ENCODE peak calls at places on chromosomes 4 and X, in seven cellular contexts. E is H9; U is activated CD8-positive, alpha-beta T cell treated with anti-CD3 and anti-CD28 coated beads for 36 hours; W is GM20000; P is left lung; J is AG04450; R is body of pancreas. B is an unnamed sample.

GRCh38 chr4:40737882-40738281 is 11.9 kb upstream of the NSUN7 start:
- DNase-seq in E (no peak), U (no peak), W (no peak), P (no peak), J (no peak), R (no peak), B (no peak)

GRCh38 chrX:105463483-105463882 is 243.0 kb upstream of the TEX13A start:
- DNase-seq in E (no peak), U (no peak), W (no peak), P (no peak), J (no peak), R (no peak), B (no peak)

GRCh38 chr4:43816107-43816506 is 632.5 kb downstream of the KCTD8 start:
- DNase-seq in E (no peak), U (no peak), W (no peak), P (no peak), J (no peak), R (no peak), B (no peak)

GRCh38 chr4:165684177-165684870 is 188.7 kb upstream of the TLL1 start:
- DNase-seq in E (no peak), U (no peak), W (no peak), P (no peak), J (no peak), R (no peak), B (no peak)

GRCh38 chrX:15653961-15654360 is 10.6 kb downstream of the CLTRN start:
- DNase-seq in E (no peak), U (no peak), W (no peak), P (no peak), J (no peak), R (no peak), B (no peak)

GRCh38 chrX:2384486-2384885 is 116.3 kb downstream of the DHRSX start:
- DNase-seq in E (no peak), U (no peak), W (no peak), P (no peak), J (no peak), R (no peak), B (no peak)

GRCh38 chrX:135416546-135416945 is 5.2 kb upstream of the SMIM10L2A start:
- DNase-seq in E (no peak), U (no peak), W (no peak), P (no peak), J (no peak), R (no peak), B (no peak)

GRCh38 chr4:119841361-119841760 is 212.8 kb upstream of the PDE5A start:
- DNase-seq in E (no peak), U (no peak), W (no peak), P (no peak), J (no peak), R (no peak), B (no peak)

GRCh38 chr4:3708103-3708510 is 58.1 kb upstream of the ADRA2C start:
- DNase-seq in E (no peak), U (no peak), W (no peak), P (peak), J (no peak), R (peak), B (no peak)

GRCh38 chrX:97200454-97200853 is 316.7 kb downstream of the RPA4 start:
- DNase-seq in E (peak), U (no peak), W (no peak), P (no peak), J (no peak), R (no peak), B (no peak)

GRCh38 chr4:183532823-183533222 is 28.0 kb downstream of the ING2 start:
- DNase-seq in E (no peak), U (no peak), W (no peak), P (no peak), J (peak), R (no peak), B (no peak)

GRCh38 chrX:110036162-110037033 is 33.5 kb downstream of the TMEM164 start:
- DNase-seq in E (no peak), U (no peak), W (no peak), P (no peak), J (no peak), R (no peak), B (no peak)

GRCh38 chr4:88522702-88523324 is 763 bp downstream of the PYURF start:
- DNase-seq in E (no peak), U (peak), W (peak), P (no peak), J (no peak), R (peak), B (no peak)

GRCh38 chr4:98710831-98711230 is 52.4 kb upstream of the TSPAN5 start:
- DNase-seq in E (no peak), U (no peak), W (no peak), P (no peak), J (no peak), R (no peak), B (no peak)

GRCh38 chr4:150280081-150280950 is 202.1 kb downstream of the DCLK2 start:
- DNase-seq in E (no peak), U (no peak), W (no peak), P (no peak), J (peak), R (no peak), B (no peak)

GRCh38 chr4:45120163-45120562 is 393.8 kb upstream of the GNPDA2 start:
- DNase-seq in E (no peak), U (no peak), W (peak), P (no peak), J (no peak), R (peak), B (no peak)

GRCh38 chr4:169986369-169986768 is 39.8 kb downstream of the MFAP3L start:
- DNase-seq in E (no peak), U (no peak), W (no peak), P (no peak), J (no peak), R (no peak), B (no peak)

GRCh38 chrX:133961046-133961445 is 24.3 kb downstream of the GPC3 start:
- DNase-seq in E (no peak), U (no peak), W (no peak), P (no peak), J (no peak), R (no peak), B (no peak)

GRCh38 chrX:69161786-69162349 is 3.4 kb downstream of the PJA1 start:
- DNase-seq in E (no peak), U (no peak), W (no peak), P (no peak), J (no peak), R (no peak), B (peak)

GRCh38 chr4:148015058-148015457 is 283.2 kb downstream of the ARHGAP10 start:
- DNase-seq in E (no peak), U (no peak), W (no peak), P (no peak), J (no peak), R (peak), B (no peak)

GRCh38 chr4:13461511-13461910 is 22.6 kb downstream of the RAB28 start:
- DNase-seq in E (no peak), U (no peak), W (no peak), P (no peak), J (no peak), R (no peak), B (no peak)

GRCh38 chr4:134243742-134244713 is 42.4 kb upstream of the PABPC4L start:
- DNase-seq in E (peak), U (no peak), W (no peak), P (no peak), J (no peak), R (no peak), B (no peak)

GRCh38 chr4:25171451-25171850 is 11.2 kb upstream of the SEPSECS start:
- DNase-seq in E (no peak), U (no peak), W (no peak), P (no peak), J (no peak), R (no peak), B (no peak)

GRCh38 chr4:25174674-25175073 is 14.4 kb upstream of the SEPSECS start:
- DNase-seq in E (no peak), U (no peak), W (no peak), P (no peak), J (no peak), R (no peak), B (no peak)

GRCh38 chr4:25165916-25166315 is 5.7 kb upstream of the SEPSECS start:
- DNase-seq in E (no peak), U (no peak), W (no peak), P (no peak), J (no peak), R (no peak), B (no peak)

GRCh38 chr4:25172964-25173917 is 13.0 kb upstream of the SEPSECS start:
- DNase-seq in E (no peak), U (no peak), W (peak), P (no peak), J (peak), R (peak), B (no peak)

DNA sequence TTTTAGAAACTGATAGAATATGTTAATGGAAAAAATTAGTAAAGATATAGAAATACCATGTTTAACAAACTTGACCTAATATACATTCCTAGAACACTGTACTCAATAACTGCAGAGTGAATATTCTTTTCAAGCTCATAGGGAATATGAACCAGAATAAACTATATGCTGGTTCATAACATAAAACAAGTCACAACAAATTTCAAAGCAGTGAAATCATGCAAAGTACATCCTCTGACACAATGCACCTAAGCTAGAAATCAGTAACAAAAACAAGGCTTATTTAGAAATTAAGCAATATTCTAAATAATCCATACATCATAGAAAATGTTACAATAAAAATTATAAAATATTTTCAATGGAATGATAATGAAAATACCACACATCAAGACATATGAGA is 9.2 kb upstream of the SEPSECS start:
- DNase-seq in E (no peak), U (no peak), W (no peak), P (no peak), J (no peak), R (no peak), B (no peak)
- TF ChIP-seq CTCF in E (no peak), U (no peak), W (no peak), P (no peak), J (no peak), R (no peak), B (no peak)

GRCh38 chr4:67700119-67700873 is 659 bp downstream of the UBA6 start:
- DNase-seq in E (no peak), U (no peak), W (peak), P (no peak), J (no peak), R (no peak), B (no peak)

GRCh38 chr4:67702166-67702565 is 1.2 kb upstream of the UBA6 start:
- DNase-seq in E (no peak), U (no peak), W (no peak), P (no peak), J (no peak), R (no peak), B (no peak)

GRCh38 chr4:67699603-67700002 is 1.4 kb downstream of the UBA6 start:
- DNase-seq in E (no peak), U (no peak), W (no peak), P (no peak), J (no peak), R (no peak), B (no peak)

GRCh38 chr4:67697860-67698655 is 2.9 kb downstream of the UBA6 start:
- DNase-seq in E (no peak), U (no peak), W (no peak), P (no peak), J (no peak), R (no peak), B (no peak)

DNA sequence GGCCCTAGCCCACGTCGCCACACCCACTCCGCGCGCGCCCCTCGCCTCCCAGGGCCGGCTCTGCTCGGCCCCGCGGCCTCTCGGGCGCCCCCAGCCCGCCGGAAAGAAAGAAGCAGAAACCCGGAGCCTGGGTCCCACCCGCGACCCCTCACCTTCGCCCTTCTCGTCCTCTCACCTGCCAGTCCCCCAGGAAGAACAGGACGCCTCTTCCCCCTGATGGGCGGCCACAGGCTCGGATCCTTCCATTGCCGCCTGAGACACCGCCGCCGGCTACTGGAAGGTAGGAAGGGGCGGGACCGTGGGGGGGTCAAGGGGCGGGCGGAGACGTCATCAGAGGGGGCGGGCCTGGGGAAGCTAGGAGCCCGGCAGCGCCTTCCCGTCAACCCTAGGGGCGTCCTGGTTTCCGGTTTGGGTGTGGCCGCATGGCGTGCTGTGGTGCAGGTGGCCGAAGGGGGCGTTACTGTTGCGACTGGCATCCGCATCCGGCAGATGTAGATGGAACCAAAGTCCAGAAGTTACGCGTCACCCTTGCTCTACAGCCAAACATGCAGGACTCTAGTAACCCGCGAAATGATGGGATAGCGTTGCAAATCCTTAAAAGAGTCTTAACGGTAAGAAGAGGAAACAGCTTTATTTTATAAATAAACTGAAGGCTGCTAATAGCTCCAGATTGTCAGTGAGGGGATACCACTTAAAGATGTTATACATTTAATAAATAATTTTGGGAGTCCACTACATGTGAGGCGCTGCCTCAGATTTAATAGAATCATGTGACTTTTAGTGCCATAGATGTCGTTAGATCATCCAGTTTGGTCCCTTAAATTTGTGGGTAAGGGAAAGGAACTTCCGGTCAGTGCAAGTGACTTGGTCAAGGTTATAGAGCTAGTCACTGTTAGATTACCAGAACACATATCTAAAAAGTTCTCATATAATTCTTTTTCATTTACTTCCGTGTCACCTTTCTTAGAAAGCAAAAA is at the start of gene UBA6:
- DNase-seq in E (peak), U (peak), W (peak), P (peak), J (peak), R (peak), B (peak)
- TF ChIP-seq CTCF in E (peak), U (peak), W (peak), P (peak), J (peak), R (peak), B (peak)

GRCh38 chr4:38760915-38761314 is 21.9 kb downstream of the TLR10 start:
- DNase-seq in E (no peak), U (no peak), W (no peak), P (no peak), J (no peak), R (no peak), B (no peak)

GRCh38 chr4:38759790-38760122 is 23.0 kb downstream of the TLR10 start:
- DNase-seq in E (no peak), U (no peak), W (no peak), P (no peak), J (no peak), R (no peak), B (no peak)

GRCh38 chr4:38759077-38759789 is 23.6 kb downstream of the TLR10 start:
- DNase-seq in E (peak), U (peak), W (peak), P (peak), J (peak), R (peak), B (no peak)

GRCh38 chr4:38762560-38762959 is 20.2 kb downstream of the TLR10 start:
- DNase-seq in E (no peak), U (no peak), W (peak), P (no peak), J (no peak), R (no peak), B (no peak)

DNA sequence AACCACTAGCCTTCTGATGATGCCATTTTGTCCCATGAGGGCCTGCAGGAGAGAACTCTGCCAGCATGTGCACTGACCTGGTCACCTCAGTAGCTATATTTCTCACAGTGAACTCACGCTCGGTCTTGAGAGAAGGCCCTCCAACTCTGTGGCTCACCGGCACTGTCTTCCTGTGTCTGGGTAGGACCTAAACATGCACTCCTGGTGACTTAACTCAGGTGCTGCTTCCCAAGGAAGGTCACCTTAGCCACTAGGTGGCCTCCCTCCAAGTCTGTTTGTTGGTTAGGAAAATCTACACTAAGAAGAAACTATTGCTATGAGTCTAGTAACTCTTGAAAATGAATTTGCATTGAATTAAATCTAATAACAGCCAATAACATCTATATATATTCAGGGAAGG is 24.8 kb downstream of the TLR10 start:
- DNase-seq in E (peak), U (peak), W (no peak), P (no peak), J (no peak), R (peak), B (no peak)
- TF ChIP-seq CTCF in E (peak), U (no peak), W (peak), P (peak), J (no peak), R (peak), B (peak)

DNA sequence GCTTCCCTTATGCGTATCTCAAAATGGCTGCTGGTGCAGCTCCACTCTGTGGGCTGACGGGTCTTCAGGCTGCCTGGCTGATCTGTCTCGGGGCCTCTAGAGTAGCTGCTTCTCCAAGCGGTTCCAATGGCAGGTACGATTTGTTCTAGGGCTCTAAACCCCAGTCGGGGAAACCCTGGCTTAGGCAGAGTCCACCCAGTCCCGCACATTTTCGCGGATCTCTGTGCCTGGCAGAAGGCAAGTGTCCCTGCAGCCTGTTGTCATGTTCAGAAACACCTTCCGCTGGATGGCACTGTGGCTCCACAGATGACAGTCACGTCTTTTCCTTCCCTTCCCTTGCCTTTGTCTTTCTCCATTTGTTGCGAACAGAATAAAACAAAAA is 54.4 kb downstream of the NBDY start:
- DNase-seq in E (peak), U (no peak), W (no peak), P (peak), J (no peak), R (no peak), B (no peak)
- TF ChIP-seq CTCF in E (no peak), U (no peak), W (no peak), P (peak), J (no peak), R (no peak), B (no peak)

GRCh38 chr4:180642732-180643131 is 1600.5 kb upstream of the TENM3 start:
- DNase-seq in E (no peak), U (no peak), W (no peak), P (no peak), J (no peak), R (no peak), B (no peak)

GRCh38 chr4:180637616-180638015 is 1605.6 kb upstream of the TENM3 start:
- DNase-seq in E (no peak), U (no peak), W (no peak), P (no peak), J (no peak), R (no peak), B (no peak)

GRCh38 chr4:180640193-180640592 is 1603.0 kb upstream of the TENM3 start:
- DNase-seq in E (no peak), U (no peak), W (no peak), P (no peak), J (no peak), R (no peak), B (no peak)

GRCh38 chr4:180636696-180637095 is 1606.5 kb upstream of the TENM3 start:
- DNase-seq in E (no peak), U (no peak), W (no peak), P (no peak), J (no peak), R (no peak), B (no peak)

DNA sequence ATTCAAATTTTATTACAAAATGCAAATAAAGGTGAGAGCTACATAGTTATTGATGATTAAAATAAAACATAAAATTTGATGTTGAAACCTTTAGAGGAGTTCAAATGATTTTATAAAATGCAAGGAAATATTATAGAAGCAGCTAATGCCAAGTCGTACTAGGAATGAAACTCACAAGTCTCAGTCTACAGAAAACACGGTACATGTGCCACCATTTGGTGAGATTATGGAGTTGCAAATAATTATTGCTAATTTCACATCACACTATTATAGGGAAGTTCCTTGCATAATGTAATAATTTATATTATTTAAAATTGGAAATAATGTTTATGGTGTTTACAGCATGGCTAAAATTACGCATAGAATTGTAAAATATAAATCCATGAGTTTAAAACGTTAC is 1601.7 kb upstream of the TENM3 start:
- DNase-seq in E (no peak), U (no peak), W (no peak), P (no peak), J (no peak), R (no peak), B (no peak)
- TF ChIP-seq CTCF in E (no peak), U (no peak), W (no peak), P (no peak), J (no peak), R (no peak), B (peak)